ENCODE peak calls at places on chromosome 9, in six cellular contexts. Q is NCI-H774; D is GM12865; C is cardiac septum; O is stimulated activated CD4-positive, alpha-beta T cell treated with anti-CD3 and anti-CD28 coated beads, Interleukin-1b, Interleukin-23, amount 100 ng/mL, for 24 hours; X is NCI-H510A. U is an unnamed sample.

GRCh38 chr9:112884721-112885120 is 6.0 kb downstream of the SLC46A2 start:
- DNase-seq in Q (no peak), D (no peak), C (no peak), O (no peak), X (no peak), U (no peak)

GRCh38 chr9:72052122-72052521 is 8.3 kb downstream of the C9orf57 start:
- DNase-seq in Q (no peak), D (no peak), C (no peak), O (no peak), X (no peak), U (no peak)

GRCh38 chr9:131997779-131998178 is 81.9 kb downstream of the MED27 start:
- DNase-seq in Q (no peak), D (no peak), C (no peak), O (no peak), X (no peak), U (no peak)

GRCh38 chr9:105842023-105842644 is 147.8 kb downstream of the TMEM38B start:
- DNase-seq in Q (no peak), D (peak), C (no peak), O (peak), X (no peak), U (peak)

GRCh38 chr9:21752003-21752402 is 50.4 kb upstream of the MTAP start:
- DNase-seq in Q (no peak), D (no peak), C (no peak), O (no peak), X (no peak), U (no peak)

GRCh38 chr9:80231847-80232246 is 660.1 kb downstream of the TLE4 start:
- DNase-seq in Q (no peak), D (no peak), C (no peak), O (no peak), X (no peak), U (no peak)

GRCh38 chr9:87713278-87713989 is 12.5 kb upstream of the CTSL start:
- DNase-seq in Q (no peak), D (no peak), C (peak), O (no peak), X (no peak), U (peak)

GRCh38 chr9:93896093-93896492 is 59.1 kb downstream of the BARX1 start:
- DNase-seq in Q (no peak), D (no peak), C (peak), O (no peak), X (no peak), U (no peak)

GRCh38 chr9:127563579-127563978 is 48.5 kb upstream of the STXBP1 start:
- DNase-seq in Q (no peak), D (no peak), C (no peak), O (no peak), X (no peak), U (no peak)

GRCh38 chr9:106757539-106757938 is 105.4 kb upstream of the ZNF462 start:
- DNase-seq in Q (no peak), D (no peak), C (no peak), O (no peak), X (no peak), U (no peak)

GRCh38 chr9:128116104-128117083 is 11.1 kb downstream of the PTGES2 start:
- DNase-seq in Q (no peak), D (no peak), C (no peak), O (no peak), X (no peak), U (no peak)

GRCh38 chr9:21813575-21814473 is 11.4 kb downstream of the MTAP start:
- DNase-seq in Q (peak), D (peak), C (no peak), O (no peak), X (peak), U (peak)

GRCh38 chr9:84254972-84255371 is 85.6 kb downstream of the SLC28A3 start:
- DNase-seq in Q (peak), D (no peak), C (no peak), O (no peak), X (peak), U (no peak)

GRCh38 chr9:135080286-135081263 is 6.9 kb upstream of the OLFM1 start:
- DNase-seq in Q (no peak), D (no peak), C (peak), O (no peak), X (no peak), U (no peak)

GRCh38 chr9:87420884-87421283 is 76.8 kb upstream of the DAPK1 start:
- DNase-seq in Q (no peak), D (no peak), C (no peak), O (no peak), X (no peak), U (no peak)

GRCh38 chr9:134058716-134059115 is 9.1 kb downstream of the BRD3 start:
- DNase-seq in Q (no peak), D (no peak), C (peak), O (no peak), X (no peak), U (peak)

GRCh38 chr9:23702311-23702922 is 123.6 kb downstream of the ELAVL2 start:
- DNase-seq in Q (no peak), D (no peak), C (no peak), O (no peak), X (no peak), U (no peak)

GRCh38 chr9:96450613-96451544 is 910 bp downstream of the HABP4 start:
- DNase-seq in Q (no peak), D (peak), C (peak), O (no peak), X (peak), U (peak)

GRCh38 chr9:32906213-32906612 is 95.2 kb downstream of the APTX start:
- DNase-seq in Q (no peak), D (peak), C (no peak), O (no peak), X (no peak), U (no peak)

GRCh38 chr9:124264812-124265211 is 7.1 kb downstream of the NEK6 start:
- DNase-seq in Q (no peak), D (peak), C (no peak), O (no peak), X (no peak), U (peak)

GRCh38 chr9:15211160-15211993 is 95.6 kb downstream of the TTC39B start:
- DNase-seq in Q (peak), D (peak), C (no peak), O (peak), X (no peak), U (peak)

GRCh38 chr9:38416461-38416860 is 7.8 kb downstream of the IGFBPL1 start:
- DNase-seq in Q (no peak), D (no peak), C (no peak), O (no peak), X (no peak), U (peak)

GRCh38 chr9:124809211-124809610 is 32.3 kb downstream of the OLFML2A start:
- DNase-seq in Q (no peak), D (no peak), C (no peak), O (no peak), X (no peak), U (no peak)

GRCh38 chr9:113349044-113349433 is 302 bp upstream of the BSPRY start:
- DNase-seq in Q (no peak), D (no peak), C (no peak), O (no peak), X (no peak), U (no peak)

GRCh38 chr9:80899208-80899607 is 790.1 kb downstream of the TLE1 start:
- DNase-seq in Q (no peak), D (no peak), C (no peak), O (no peak), X (no peak), U (no peak)

GRCh38 chr9:72977670-72978069 is 24.8 kb upstream of the ALDH1A1 start:
- DNase-seq in Q (no peak), D (no peak), C (no peak), O (no peak), X (no peak), U (no peak)

GRCh38 chr9:135526089-135526729 is 5.0 kb downstream of the LCN1 start:
- DNase-seq in Q (no peak), D (no peak), C (no peak), O (no peak), X (no peak), U (no peak)

GRCh38 chr9:106632621-106633020 is 230.3 kb upstream of the ZNF462 start:
- DNase-seq in Q (no peak), D (no peak), C (no peak), O (no peak), X (no peak), U (no peak)

GRCh38 chr9:98118640-98119601 is at the start of gene TRIM14:
- DNase-seq in Q (peak), D (peak), C (peak), O (no peak), X (peak), U (peak)

GRCh38 chr9:132878695-132879064 is at the start of gene SPACA9:
- DNase-seq in Q (peak), D (peak), C (no peak), O (peak), X (peak), U (peak)

GRCh38 chr9:109037946-109038345 is 24.6 kb upstream of the CTNNAL1 start:
- DNase-seq in Q (no peak), D (no peak), C (no peak), O (no peak), X (no peak), U (no peak)

U was measured in AG10803.